ENCODE peak calls at places on chromosomes 7 and 10, in eight cellular contexts. M is H1; G is spleen; R is foreskin fibroblast; U is PC-3; O is fibroblast of pulmonary artery; J is ascending aorta; B is CD8-positive, alpha-beta T cell. I is an unnamed sample.
A peak's percentile ranks its signal among the peaks of the same experiment; 100 is the strongest.

GRCh38 chr10:64096941-64097340 is 575.7 kb downstream of the REEP3 start:
- DNase-seq in M (no peak), G (no peak), R (no peak), U (peak; percentile 74), O (no peak), J (no peak), B (no peak), I (no peak)

GRCh38 chr10:63788152-63788821 is 267.1 kb downstream of the REEP3 start:
- DNase-seq in M (no peak), G (no peak), R (no peak), U (no peak), O (no peak), J (no peak), B (no peak), I (no peak)

GRCh38 chr10:27393961-27394360 is 110.1 kb upstream of the RAB18 start:
- DNase-seq in M (no peak), G (no peak), R (no peak), U (no peak), O (no peak), J (no peak), B (no peak), I (no peak)

GRCh38 chr10:50928190-50928552 is 42.7 kb upstream of the A1CF start:
- DNase-seq in M (no peak), G (no peak), R (no peak), U (peak; percentile 55), O (no peak), J (no peak), B (no peak), I (no peak)

GRCh38 chr10:3270597-3270996 is 98.0 kb upstream of the PITRM1 start:
- DNase-seq in M (no peak), G (no peak), R (no peak), U (no peak), O (no peak), J (no peak), B (no peak), I (no peak)

GRCh38 chr7:105838273-105839141 is 37.9 kb downstream of the ATXN7L1 start:
- DNase-seq in M (no peak), G (no peak), R (peak; percentile 24), U (no peak), O (peak; percentile 36), J (no peak), B (no peak), I (no peak)

GRCh38 chr10:44715081-44715480 is 196.1 kb upstream of the TMEM72 start:
- DNase-seq in M (no peak), G (no peak), R (peak; percentile 66), U (no peak), O (peak; percentile 45), J (no peak), B (no peak), I (no peak)

GRCh38 chr7:32147909-32148308 is 77.7 kb upstream of the PDE1C start:
- DNase-seq in M (no peak), G (no peak), R (no peak), U (no peak), O (no peak), J (no peak), B (no peak), I (no peak)

GRCh38 chr7:7517661-7518236 is 17.9 kb downstream of the COL28A1 start:
- DNase-seq in M (no peak), G (no peak), R (no peak), U (no peak), O (no peak), J (no peak), B (no peak), I (no peak)

GRCh38 chr7:32501522-32501921 is 6.2 kb downstream of the AVL9 start:
- DNase-seq in M (no peak), G (no peak), R (peak; percentile 77), U (peak; percentile 72), O (peak; percentile 62), J (no peak), B (no peak), I (no peak)

GRCh38 chr7:52504546-52504945 is 530.9 kb upstream of the POM121L12 start:
- DNase-seq in M (no peak), G (no peak), R (no peak), U (peak; percentile 10), O (no peak), J (no peak), B (no peak), I (no peak)

GRCh38 chr7:136009488-136010079 is 32.4 kb upstream of the MTPN start:
- DNase-seq in M (no peak), G (no peak), R (peak; percentile 72), U (peak; percentile 76), O (peak; percentile 70), J (no peak), B (peak; percentile 6), I (no peak)

GRCh38 chr10:132183046-132183445 is 3.7 kb upstream of the DPYSL4 start:
- DNase-seq in M (no peak), G (peak; percentile 22), R (no peak), U (no peak), O (no peak), J (no peak), B (no peak), I (no peak)

GRCh38 chr7:101705327-101705726 is 76.2 kb upstream of the MYL10 start:
- DNase-seq in M (no peak), G (no peak), R (no peak), U (peak; percentile 32), O (peak; percentile 40), J (no peak), B (no peak), I (no peak)

GRCh38 chr7:155950898-155951553 is 138.8 kb upstream of the SHH start:
- DNase-seq in M (no peak), G (no peak), R (no peak), U (no peak), O (peak; percentile 2), J (no peak), B (no peak), I (no peak)

GRCh38 chr10:70977621-70978020 is 89.3 kb upstream of the PCBD1 start:
- DNase-seq in M (no peak), G (no peak), R (no peak), U (no peak), O (no peak), J (no peak), B (no peak), I (no peak)

DNA sequence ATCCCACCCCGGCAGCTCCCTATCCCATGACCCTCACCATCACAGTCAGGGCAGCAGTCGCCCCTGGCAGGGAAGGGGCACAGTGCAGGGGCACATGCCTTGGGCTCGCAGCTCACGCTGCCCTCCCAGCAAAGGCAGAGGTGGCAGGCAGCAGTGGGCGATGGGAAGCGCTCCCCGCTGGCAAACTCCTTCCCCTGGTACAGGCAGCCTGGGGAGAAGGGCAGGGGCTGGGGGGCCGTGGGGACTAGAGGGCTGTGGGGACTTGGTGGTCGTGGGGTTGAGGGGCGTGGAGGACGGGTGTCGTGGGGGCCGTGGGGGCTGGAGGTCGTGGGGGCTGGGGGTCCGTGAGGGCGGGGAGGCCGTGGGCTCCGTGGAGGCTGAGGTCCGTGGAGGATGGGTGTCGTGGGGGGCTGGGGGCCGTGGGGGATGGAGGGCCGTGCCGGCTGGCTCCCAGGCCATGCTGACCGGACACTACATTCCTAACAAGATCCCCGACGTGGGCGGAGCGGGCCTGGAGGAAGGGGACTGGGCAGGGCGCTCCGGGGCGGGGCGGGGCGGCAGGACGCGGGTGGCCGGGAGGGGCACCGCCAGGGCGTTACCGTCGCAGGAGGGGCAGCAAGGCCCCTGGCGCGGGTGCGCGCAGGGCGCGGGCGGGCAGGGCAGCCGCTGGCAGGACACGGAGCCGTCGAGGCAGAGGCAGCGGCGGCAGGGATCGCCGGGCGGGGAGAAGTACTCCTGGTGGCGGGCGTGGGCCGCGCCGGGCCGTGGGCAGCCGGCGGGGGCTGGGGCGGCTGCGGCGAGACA is 20.0 kb downstream of the KCP start:
- DNase-seq in M (no peak), G (peak; percentile 79), R (no peak), U (peak; percentile 71), O (no peak), J (no peak), B (no peak), I (no peak)
- H3K4me3 ChIP-seq in M (peak overlapping the region; percentile 37), G (peak overlapping the region; percentile 40), R (no peak overlapping the region), U (peak overlapping the region; percentile 73), O (no peak overlapping the region), J (peak overlapping the region; percentile 10), B (no peak overlapping the region), I (no peak overlapping the region)

GRCh38 chr7:149333321-149333717 is 71.3 kb downstream of the ZNF783 start:
- DNase-seq in M (no peak), G (no peak), R (no peak), U (no peak), O (no peak), J (no peak), B (no peak), I (no peak)

GRCh38 chr7:149329265-149329664 is 67.3 kb downstream of the ZNF783 start:
- DNase-seq in M (no peak), G (no peak), R (no peak), U (no peak), O (no peak), J (no peak), B (no peak), I (no peak)

GRCh38 chr7:149330914-149331567 is 69.0 kb downstream of the ZNF783 start:
- DNase-seq in M (no peak), G (no peak), R (no peak), U (peak; percentile 15), O (no peak), J (no peak), B (no peak), I (no peak)

GRCh38 chr7:149334219-149334618 is 72.2 kb downstream of the ZNF783 start:
- DNase-seq in M (no peak), G (no peak), R (no peak), U (no peak), O (no peak), J (no peak), B (no peak), I (no peak)

GRCh38 chr7:149329787-149330334 is 67.9 kb downstream of the ZNF783 start:
- DNase-seq in M (no peak), G (no peak), R (no peak), U (no peak), O (no peak), J (no peak), B (no peak), I (no peak)
- H3K4me3 ChIP-seq in M (no peak overlapping the region), G (no peak overlapping the region), R (no peak overlapping the region), U (no peak overlapping the region), O (no peak overlapping the region), J (no peak overlapping the region), B (no peak overlapping the region), I (no peak overlapping the region)

DNA sequence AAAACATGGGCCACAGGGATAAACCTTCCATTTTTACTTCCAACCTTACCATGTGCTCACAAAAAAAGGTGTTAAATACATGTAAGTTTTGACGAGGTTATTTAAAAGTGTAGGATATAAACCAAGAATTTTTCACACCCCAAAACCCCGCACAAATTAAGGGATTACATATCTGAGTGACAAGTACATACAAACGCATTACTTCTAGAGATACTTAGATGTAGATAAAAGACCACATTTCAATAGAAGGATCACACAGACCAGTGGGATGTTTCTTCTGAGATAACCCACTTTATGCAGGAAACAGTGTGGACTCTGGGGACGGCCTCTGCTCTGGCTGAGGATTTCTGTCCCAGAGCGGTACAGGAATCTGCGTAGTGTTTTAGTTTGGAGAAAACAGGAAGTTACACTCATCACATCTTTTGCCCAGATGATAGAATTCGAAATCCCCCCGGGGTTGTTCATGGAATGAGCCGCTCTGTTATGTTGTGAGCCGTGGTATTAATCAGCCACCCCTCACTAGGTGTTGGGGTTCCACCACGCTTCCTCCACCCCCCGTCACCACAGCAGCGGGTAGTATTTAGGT is 1.4 kb upstream of the CUL1 start:
- DNase-seq in M (no peak), G (no peak), R (peak; percentile 80), U (no peak), O (peak; percentile 77), J (no peak), B (peak; percentile 39), I (no peak)
- H3K4me3 ChIP-seq in M (peak overlapping the region; percentile 80), G (peak overlapping the region; percentile 92), R (peak overlapping the region; percentile 85), U (peak overlapping the region; percentile 81), O (peak overlapping the region; percentile 79), J (peak overlapping the region; percentile 97), B (peak overlapping the region; percentile 66), I (peak overlapping the region; percentile 93)

GRCh38 chr7:151381333-151382078 is 28.3 kb downstream of the WDR86 start:
- DNase-seq in M (no peak), G (peak; percentile 81), R (no peak), U (no peak), O (no peak), J (no peak), B (peak; percentile 77), I (no peak)
- H3K4me3 ChIP-seq in M (peak overlapping the region; percentile 34), G (peak overlapping the region; percentile 56), R (no peak overlapping the region), U (no peak overlapping the region), O (no peak overlapping the region), J (peak overlapping the region; percentile 39), B (peak overlapping the region; percentile 54), I (peak overlapping the region; percentile 27)